ENCODE peak calls at places on chromosomes 3 and 15, in seven cellular contexts. One of them, this sample, is unnamed. For H3K4me1, the result is how much of the 10 kb centered on the place peaks cover.

GRCh38 chr3:46934508-46935167 is 41.9 kb downstream of the CCDC12 start:
- DNase-seq in effector memory CD4-positive, alpha-beta T cell: no peak
- DNase-seq in heart left ventricle: peak
- DNase-seq in left lung: no peak
- DNase-seq in pancreas: peak
- DNase-seq in psoas muscle: peak
- DNase-seq in HepG2: no peak
- DNase-seq in this sample: peak

GRCh38 chr3:71063768-71064287 is 519.7 kb downstream of the FOXP1 start:
- DNase-seq in psoas muscle: peak
- DNase-seq in effector memory CD4-positive, alpha-beta T cell: no peak
- DNase-seq in left lung: peak
- DNase-seq in pancreas: peak
- DNase-seq in HepG2: peak
- DNase-seq in heart left ventricle: peak
- DNase-seq in this sample: peak

GRCh38 chr15:33215941-33216872 is 21.7 kb upstream of the FMN1 start:
- DNase-seq in left lung: no peak
- DNase-seq in psoas muscle: no peak
- DNase-seq in heart left ventricle: no peak
- DNase-seq in HepG2: no peak
- DNase-seq in pancreas: no peak
- DNase-seq in effector memory CD4-positive, alpha-beta T cell: no peak
- DNase-seq in this sample: peak

GRCh38 chr3:27312044-27312668 is 57.0 kb downstream of the NEK10 start:
- DNase-seq in pancreas: no peak
- DNase-seq in psoas muscle: no peak
- DNase-seq in heart left ventricle: no peak
- DNase-seq in effector memory CD4-positive, alpha-beta T cell: no peak
- DNase-seq in HepG2: peak
- DNase-seq in left lung: no peak
- DNase-seq in this sample: peak

GRCh38 chr3:142947352-142947751 is 16.1 kb downstream of the PAQR9 start:
- DNase-seq in pancreas: no peak
- DNase-seq in effector memory CD4-positive, alpha-beta T cell: no peak
- DNase-seq in psoas muscle: peak
- DNase-seq in heart left ventricle: no peak
- DNase-seq in HepG2: no peak
- DNase-seq in left lung: peak
- DNase-seq in this sample: no peak

GRCh38 chr15:65400760-65401606 is 21.8 kb downstream of the IGDCC4 start:
- DNase-seq in psoas muscle: peak
- DNase-seq in pancreas: peak
- DNase-seq in effector memory CD4-positive, alpha-beta T cell: no peak
- DNase-seq in heart left ventricle: peak
- DNase-seq in left lung: no peak
- DNase-seq in HepG2: peak
- DNase-seq in this sample: peak

GRCh38 chr3:46027736-46028397 is 584 bp upstream of the XCR1 start:
- DNase-seq in heart left ventricle: no peak
- DNase-seq in effector memory CD4-positive, alpha-beta T cell: no peak
- DNase-seq in psoas muscle: no peak
- DNase-seq in pancreas: no peak
- DNase-seq in HepG2: no peak
- DNase-seq in left lung: no peak
- DNase-seq in this sample: peak

GRCh38 chr3:181738551-181738950 is 26.8 kb downstream of the SOX2 start:
- DNase-seq in HepG2: no peak
- DNase-seq in effector memory CD4-positive, alpha-beta T cell: no peak
- DNase-seq in pancreas: no peak
- DNase-seq in left lung: no peak
- DNase-seq in heart left ventricle: no peak
- DNase-seq in psoas muscle: no peak
- DNase-seq in this sample: no peak

GRCh38 chr15:75198560-75199346 is 2.9 kb upstream of the C15orf39 start:
- DNase-seq in left lung: no peak
- DNase-seq in effector memory CD4-positive, alpha-beta T cell: no peak
- DNase-seq in heart left ventricle: no peak
- DNase-seq in HepG2: peak
- DNase-seq in psoas muscle: no peak
- DNase-seq in pancreas: no peak
- DNase-seq in this sample: peak

GRCh38 chr3:116141724-116142123 is 303.6 kb downstream of the LSAMP start:
- DNase-seq in effector memory CD4-positive, alpha-beta T cell: no peak
- DNase-seq in pancreas: no peak
- DNase-seq in heart left ventricle: no peak
- DNase-seq in HepG2: no peak
- DNase-seq in psoas muscle: no peak
- DNase-seq in left lung: no peak
- DNase-seq in this sample: no peak

GRCh38 chr3:16319307-16319706 is 54.3 kb downstream of the OXNAD1 start:
- DNase-seq in effector memory CD4-positive, alpha-beta T cell: peak
- DNase-seq in heart left ventricle: no peak
- DNase-seq in pancreas: no peak
- DNase-seq in psoas muscle: no peak
- DNase-seq in left lung: no peak
- DNase-seq in HepG2: peak
- DNase-seq in this sample: no peak

GRCh38 chr15:43828061-43828657 is 1.4 kb downstream of the WDR76 start:
- DNase-seq in left lung: no peak
- DNase-seq in pancreas: no peak
- DNase-seq in effector memory CD4-positive, alpha-beta T cell: no peak
- DNase-seq in heart left ventricle: no peak
- DNase-seq in psoas muscle: no peak
- DNase-seq in HepG2: no peak
- DNase-seq in this sample: peak

GRCh38 chr3:134754768-134755559 is 40.1 kb upstream of the EPHB1 start:
- DNase-seq in pancreas: peak
- DNase-seq in left lung: no peak
- DNase-seq in effector memory CD4-positive, alpha-beta T cell: no peak
- DNase-seq in heart left ventricle: no peak
- DNase-seq in psoas muscle: peak
- DNase-seq in HepG2: peak
- DNase-seq in this sample: peak

GRCh38 chr15:63593705-63594671 is 3.2 kb upstream of the FBXL22 start:
- DNase-seq in psoas muscle: no peak
- DNase-seq in pancreas: no peak
- DNase-seq in left lung: no peak
- DNase-seq in heart left ventricle: no peak
- DNase-seq in HepG2: no peak
- DNase-seq in effector memory CD4-positive, alpha-beta T cell: no peak
- DNase-seq in this sample: no peak

GRCh38 chr15:44593042-44593736 is 56.2 kb downstream of the EIF3J start:
- DNase-seq in pancreas: no peak
- DNase-seq in psoas muscle: no peak
- DNase-seq in HepG2: no peak
- DNase-seq in left lung: no peak
- DNase-seq in heart left ventricle: no peak
- DNase-seq in effector memory CD4-positive, alpha-beta T cell: no peak
- DNase-seq in this sample: peak

GRCh38 chr3:9503283-9503682 is 50.3 kb downstream of the LHFPL4 start:
- DNase-seq in pancreas: peak
- DNase-seq in psoas muscle: peak
- DNase-seq in heart left ventricle: peak
- DNase-seq in HepG2: peak
- DNase-seq in effector memory CD4-positive, alpha-beta T cell: peak
- DNase-seq in left lung: no peak
- DNase-seq in this sample: peak

GRCh38 chr3:39110041-39110639 is 2.7 kb downstream of the TTC21A start:
- DNase-seq in psoas muscle: no peak
- DNase-seq in HepG2: no peak
- DNase-seq in effector memory CD4-positive, alpha-beta T cell: no peak
- DNase-seq in heart left ventricle: no peak
- DNase-seq in left lung: no peak
- DNase-seq in pancreas: no peak
- DNase-seq in this sample: no peak

GRCh38 chr3:107740992-107741896 is 218.5 kb downstream of the BBX start:
- DNase-seq in effector memory CD4-positive, alpha-beta T cell: no peak
- DNase-seq in left lung: no peak
- DNase-seq in psoas muscle: no peak
- DNase-seq in heart left ventricle: no peak
- DNase-seq in pancreas: no peak
- DNase-seq in HepG2: peak
- DNase-seq in this sample: no peak

GRCh38 chr3:124774841-124775402 is 44.7 kb downstream of the UMPS start:
- DNase-seq in effector memory CD4-positive, alpha-beta T cell: no peak
- DNase-seq in HepG2: no peak
- DNase-seq in left lung: no peak
- DNase-seq in psoas muscle: no peak
- DNase-seq in heart left ventricle: no peak
- DNase-seq in pancreas: no peak
- DNase-seq in this sample: no peak
- H3K4me1 ChIP-seq in effector memory CD4-positive, alpha-beta T cell: under half
- H3K4me1 ChIP-seq in HepG2: under half
- H3K4me1 ChIP-seq in left lung: under half
- H3K4me1 ChIP-seq in psoas muscle: half or more
- H3K4me1 ChIP-seq in heart left ventricle: half or more
- H3K4me1 ChIP-seq in pancreas: under half
- H3K4me1 ChIP-seq in this sample: half or more

GRCh38 chr15:89860446-89860845 is 33.3 kb downstream of the AP3S2 start:
- DNase-seq in heart left ventricle: no peak
- DNase-seq in left lung: no peak
- DNase-seq in psoas muscle: no peak
- DNase-seq in pancreas: no peak
- DNase-seq in effector memory CD4-positive, alpha-beta T cell: no peak
- DNase-seq in HepG2: no peak
- DNase-seq in this sample: no peak
- H3K27ac ChIP-seq in heart left ventricle: no peak
- H3K27ac ChIP-seq in left lung: no peak
- H3K27ac ChIP-seq in psoas muscle: no peak
- H3K27ac ChIP-seq in pancreas: no peak
- H3K27ac ChIP-seq in effector memory CD4-positive, alpha-beta T cell: no peak
- H3K27ac ChIP-seq in HepG2: no peak
- H3K27ac ChIP-seq in this sample: no peak

GRCh38 chr3:155870133-155870944 is at the start of gene GMPS:
- DNase-seq in psoas muscle: peak
- DNase-seq in heart left ventricle: peak
- DNase-seq in pancreas: peak
- DNase-seq in effector memory CD4-positive, alpha-beta T cell: peak
- DNase-seq in left lung: peak
- DNase-seq in HepG2: peak
- DNase-seq in this sample: peak

GRCh38 chr3:155876037-155876436 is 5.6 kb downstream of the GMPS start:
- DNase-seq in effector memory CD4-positive, alpha-beta T cell: no peak
- DNase-seq in left lung: no peak
- DNase-seq in HepG2: no peak
- DNase-seq in pancreas: no peak
- DNase-seq in heart left ventricle: no peak
- DNase-seq in psoas muscle: no peak
- DNase-seq in this sample: no peak

GRCh38 chr3:155871746-155872158 is 1.3 kb downstream of the GMPS start:
- DNase-seq in HepG2: no peak
- DNase-seq in psoas muscle: no peak
- DNase-seq in effector memory CD4-positive, alpha-beta T cell: no peak
- DNase-seq in heart left ventricle: no peak
- DNase-seq in pancreas: no peak
- DNase-seq in left lung: no peak
- DNase-seq in this sample: no peak

GRCh38 chr3:155870945-155871745 is 695 bp downstream of the GMPS start:
- DNase-seq in heart left ventricle: peak
- DNase-seq in HepG2: no peak
- DNase-seq in left lung: peak
- DNase-seq in pancreas: peak
- DNase-seq in psoas muscle: peak
- DNase-seq in effector memory CD4-positive, alpha-beta T cell: peak
- DNase-seq in this sample: peak

GRCh38 chr3:155872904-155873646 is 2.6 kb downstream of the GMPS start:
- DNase-seq in left lung: no peak
- DNase-seq in pancreas: no peak
- DNase-seq in psoas muscle: no peak
- DNase-seq in effector memory CD4-positive, alpha-beta T cell: no peak
- DNase-seq in heart left ventricle: no peak
- DNase-seq in HepG2: no peak
- DNase-seq in this sample: no peak
- H3K4me3 ChIP-seq in left lung: no peak
- H3K4me3 ChIP-seq in pancreas: no peak
- H3K4me3 ChIP-seq in psoas muscle: no peak
- H3K4me3 ChIP-seq in effector memory CD4-positive, alpha-beta T cell: no peak
- H3K4me3 ChIP-seq in heart left ventricle: no peak
- H3K4me3 ChIP-seq in HepG2: no peak
- H3K4me3 ChIP-seq in this sample: peak

DNA sequence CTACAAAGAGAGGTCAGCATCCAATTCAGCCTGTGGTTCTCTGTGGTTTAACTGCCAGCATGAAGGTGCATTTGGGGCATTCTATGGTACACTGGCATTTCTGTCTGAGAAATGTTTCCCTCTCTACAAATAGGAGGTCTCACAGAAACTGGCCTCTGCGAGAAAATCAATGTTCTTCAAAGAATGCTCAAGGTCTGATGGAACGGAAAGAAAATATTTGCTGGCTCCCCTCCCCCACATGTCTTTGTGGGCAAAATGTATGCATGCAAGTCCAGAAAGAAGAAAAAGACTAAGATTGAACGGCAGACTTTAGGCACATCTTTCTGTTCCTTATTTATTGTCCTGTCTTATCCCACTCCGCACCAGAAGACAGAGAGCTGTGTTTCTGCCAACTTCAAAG is 83.9 kb upstream of the PSMD6 start:
- DNase-seq in effector memory CD4-positive, alpha-beta T cell: no peak
- DNase-seq in heart left ventricle: no peak
- DNase-seq in pancreas: no peak
- DNase-seq in psoas muscle: no peak
- DNase-seq in left lung: no peak
- DNase-seq in HepG2: no peak
- DNase-seq in this sample: no peak
- H3K4me1 ChIP-seq in effector memory CD4-positive, alpha-beta T cell: under half
- H3K4me1 ChIP-seq in heart left ventricle: under half
- H3K4me1 ChIP-seq in pancreas: under half
- H3K4me1 ChIP-seq in psoas muscle: under half
- H3K4me1 ChIP-seq in left lung: under half
- H3K4me1 ChIP-seq in HepG2: under half
- H3K4me1 ChIP-seq in this sample: under half

GRCh38 chr3:189289251-189289650 is 117.5 kb downstream of the TPRG1 start:
- DNase-seq in left lung: no peak
- DNase-seq in pancreas: no peak
- DNase-seq in psoas muscle: no peak
- DNase-seq in effector memory CD4-positive, alpha-beta T cell: no peak
- DNase-seq in heart left ventricle: no peak
- DNase-seq in HepG2: no peak
- DNase-seq in this sample: no peak
- H3K27ac ChIP-seq in left lung: no peak
- H3K27ac ChIP-seq in pancreas: no peak
- H3K27ac ChIP-seq in psoas muscle: no peak
- H3K27ac ChIP-seq in effector memory CD4-positive, alpha-beta T cell: no peak
- H3K27ac ChIP-seq in heart left ventricle: no peak
- H3K27ac ChIP-seq in HepG2: no peak
- H3K27ac ChIP-seq in this sample: no peak

DNA sequence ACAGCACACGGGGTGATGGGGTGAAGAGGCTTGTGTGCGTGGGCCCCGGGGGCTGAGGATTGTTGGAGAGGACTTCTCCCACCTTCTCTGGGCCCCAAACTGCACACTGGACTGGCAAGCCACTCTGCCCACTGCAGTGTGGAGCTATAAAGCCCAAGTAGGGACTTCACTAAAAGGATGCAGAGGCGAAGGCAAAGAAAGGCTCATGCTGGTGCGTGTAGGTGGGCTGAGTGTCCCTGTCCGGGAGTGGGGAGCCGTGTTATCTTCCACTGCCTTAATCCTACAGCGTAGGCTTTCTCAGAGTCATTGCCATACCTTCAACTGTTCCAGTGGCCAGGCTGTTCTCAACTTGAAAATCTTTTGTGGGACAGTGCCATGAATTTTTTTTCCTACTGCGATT is 3.9 kb downstream of the PPARG start:
- DNase-seq in effector memory CD4-positive, alpha-beta T cell: no peak
- DNase-seq in psoas muscle: no peak
- DNase-seq in pancreas: no peak
- DNase-seq in heart left ventricle: no peak
- DNase-seq in HepG2: no peak
- DNase-seq in left lung: no peak
- DNase-seq in this sample: no peak
- H3K4me3 ChIP-seq in effector memory CD4-positive, alpha-beta T cell: no peak
- H3K4me3 ChIP-seq in psoas muscle: no peak
- H3K4me3 ChIP-seq in pancreas: no peak
- H3K4me3 ChIP-seq in heart left ventricle: no peak
- H3K4me3 ChIP-seq in HepG2: no peak
- H3K4me3 ChIP-seq in left lung: no peak
- H3K4me3 ChIP-seq in this sample: no peak

This sample was measured in SJCRH30.